ENCODE peak calls at places on chromosomes 11 and 22, in nine cellular contexts. R is colonic mucosa, K is mucosa of descending colon, Q is GM06990, O is coronary artery, P is DND-41, W is choroid plexus epithelial cell, S is AG09309, A is fibroblast of pulmonary artery. V is an unnamed sample.

GRCh38 chr11:107916671-107917241 is 11.5 kb upstream of the RAB39A start:
- DNase-seq in R (peak), K (no peak), Q (no peak), O (no peak), P (peak), W (peak), S (no peak), A (peak), V (peak)

GRCh38 chr22:50283821-50284220 is 13.6 kb upstream of the MAPK11 start:
- DNase-seq in R (no peak), K (no peak), Q (no peak), O (no peak), P (no peak), W (no peak), S (no peak), A (no peak), V (no peak)

GRCh38 chr11:44014968-44015623 is 32.7 kb upstream of the ACCSL start:
- DNase-seq in R (no peak), K (no peak), Q (no peak), O (peak), P (no peak), W (peak), S (no peak), A (peak), V (peak)

GRCh38 chr11:95074806-95075563 is 8.3 kb downstream of the SRSF8 start:
- DNase-seq in R (peak), K (peak), Q (no peak), O (no peak), P (no peak), W (peak), S (no peak), A (peak), V (no peak)

GRCh38 chr22:46052801-46053562 is 76.0 kb upstream of the WNT7B start:
- DNase-seq in R (peak), K (peak), Q (no peak), O (peak), P (peak), W (peak), S (no peak), A (peak), V (peak)

GRCh38 chr22:42717197-42717967 is 3.3 kb downstream of the A4GALT start:
- DNase-seq in R (no peak), K (no peak), Q (no peak), O (no peak), P (peak), W (no peak), S (no peak), A (no peak), V (peak)

GRCh38 chr11:127395034-127395433 is 394.5 kb upstream of the KIRREL3 start:
- DNase-seq in R (no peak), K (no peak), Q (no peak), O (no peak), P (no peak), W (no peak), S (no peak), A (no peak), V (no peak)

GRCh38 chr11:93054881-93055280 is 85.4 kb downstream of the MTNR1B start:
- DNase-seq in R (no peak), K (no peak), Q (peak), O (no peak), P (no peak), W (peak), S (peak), A (peak), V (peak)

GRCh38 chr11:33721291-33721840 is 14.9 kb downstream of the CD59 start:
- DNase-seq in R (no peak), K (no peak), Q (no peak), O (no peak), P (no peak), W (no peak), S (no peak), A (peak), V (no peak)

GRCh38 chr11:117969160-117969991 is 16.8 kb upstream of the IL10RA start:
- DNase-seq in R (no peak), K (no peak), Q (no peak), O (no peak), P (peak), W (no peak), S (no peak), A (no peak), V (no peak)

GRCh38 chr22:47168900-47169800 is 406.7 kb downstream of the TBC1D22A start:
- DNase-seq in R (no peak), K (peak), Q (peak), O (peak), P (no peak), W (peak), S (no peak), A (peak), V (peak)

GRCh38 chr22:50481440-50482106 is at the start of gene ADM2:
- DNase-seq in R (peak), K (peak), Q (no peak), O (no peak), P (no peak), W (no peak), S (no peak), A (no peak), V (peak)

GRCh38 chr22:26367402-26368245 is 61.4 kb upstream of the ASPHD2 start:
- DNase-seq in R (peak), K (no peak), Q (peak), O (no peak), P (peak), W (peak), S (no peak), A (peak), V (peak)

GRCh38 chr11:7251836-7252682 is at the start of gene SYT9:
- DNase-seq in R (peak), K (peak), Q (peak), O (peak), P (no peak), W (peak), S (no peak), A (peak), V (peak)

GRCh38 chr22:26429458-26430238 is 588 bp downstream of the ASPHD2 start:
- DNase-seq in R (no peak), K (peak), Q (no peak), O (no peak), P (no peak), W (no peak), S (no peak), A (no peak), V (no peak)

GRCh38 chr11:122910775-122911174 is 28.2 kb downstream of the JHY start:
- DNase-seq in R (no peak), K (no peak), Q (no peak), O (no peak), P (no peak), W (peak), S (peak), A (peak), V (peak)

GRCh38 chr11:57377098-57377497 is 3.9 kb downstream of the PRG3 start:
- DNase-seq in R (no peak), K (no peak), Q (no peak), O (no peak), P (no peak), W (no peak), S (no peak), A (no peak), V (no peak)

GRCh38 chr11:73446766-73447165 is 70.6 kb downstream of the RELT start:
- DNase-seq in R (no peak), K (no peak), Q (no peak), O (no peak), P (no peak), W (no peak), S (no peak), A (no peak), V (no peak)

GRCh38 chr22:22042009-22042408 is 59.4 kb upstream of the TOP3B start:
- DNase-seq in R (no peak), K (no peak), Q (no peak), O (no peak), P (no peak), W (no peak), S (no peak), A (no peak), V (no peak)

GRCh38 chr11:111520565-111520964 is 6.0 kb downstream of the HOATZ start:
- DNase-seq in R (no peak), K (no peak), Q (no peak), O (no peak), P (no peak), W (peak), S (peak), A (peak), V (peak)

GRCh38 chr11:2580061-2580421 is 119.8 kb downstream of the KCNQ1OT1 start:
- DNase-seq in R (no peak), K (no peak), Q (no peak), O (no peak), P (no peak), W (no peak), S (no peak), A (no peak), V (no peak)

GRCh38 chr11:35554491-35555237 is 29.2 kb upstream of the PAMR1 start:
- DNase-seq in R (no peak), K (no peak), Q (no peak), O (no peak), P (no peak), W (peak), S (no peak), A (peak), V (peak)

GRCh38 chr11:84437129-84438123 is 1151.3 kb upstream of the CCDC90B start:
- DNase-seq in R (peak), K (no peak), Q (peak), O (no peak), P (no peak), W (no peak), S (no peak), A (no peak), V (peak)

GRCh38 chr11:416757-417621 is 2.2 kb upstream of the SIGIRR start:
- DNase-seq in R (peak), K (peak), Q (no peak), O (no peak), P (peak), W (no peak), S (no peak), A (peak), V (no peak)

GRCh38 chr11:33461726-33462125 is 204.5 kb downstream of the HIPK3 start:
- DNase-seq in R (no peak), K (no peak), Q (no peak), O (no peak), P (no peak), W (no peak), S (no peak), A (no peak), V (no peak)

GRCh38 chr11:128407962-128408361 is 179.4 kb downstream of the ETS1 start:
- DNase-seq in R (no peak), K (no peak), Q (no peak), O (no peak), P (no peak), W (peak), S (peak), A (peak), V (peak)

GRCh38 chr11:78351193-78351592 is 66.4 kb downstream of the GAB2 start:
- DNase-seq in R (no peak), K (no peak), Q (no peak), O (no peak), P (peak), W (no peak), S (no peak), A (no peak), V (no peak)

GRCh38 chr11:31827458-31828206 is 16.5 kb upstream of the PAX6 start:
- DNase-seq in R (no peak), K (no peak), Q (no peak), O (no peak), P (no peak), W (peak), S (no peak), A (no peak), V (no peak)

GRCh38 chr11:63847363-63847762 is 8.5 kb downstream of the MARK2 start:
- DNase-seq in R (peak), K (no peak), Q (no peak), O (no peak), P (no peak), W (no peak), S (no peak), A (no peak), V (no peak)

GRCh38 chr11:34972892-34973291 is 56.5 kb downstream of the PDHX start:
- DNase-seq in R (no peak), K (no peak), Q (no peak), O (no peak), P (no peak), W (peak), S (peak), A (peak), V (peak)

GRCh38 chr11:113488931-113489351 is 13.7 kb upstream of the DRD2 start:
- DNase-seq in R (no peak), K (no peak), Q (no peak), O (no peak), P (no peak), W (no peak), S (no peak), A (no peak), V (no peak)

GRCh38 chr11:86888978-86889341 is 66.2 kb downstream of the FZD4 start:
- DNase-seq in R (no peak), K (no peak), Q (no peak), O (no peak), P (no peak), W (no peak), S (no peak), A (no peak), V (no peak)

GRCh38 chr11:60378359-60378758 is at the start of gene MS4A7:
- DNase-seq in R (no peak), K (peak), Q (peak), O (no peak), P (peak), W (no peak), S (no peak), A (no peak), V (no peak)

GRCh38 chr22:43127166-43127908 is 15.9 kb downstream of the MCAT start:
- DNase-seq in R (peak), K (peak), Q (no peak), O (no peak), P (no peak), W (no peak), S (no peak), A (no peak), V (no peak)

GRCh38 chr11:3775761-3776406 is 21.5 kb downstream of the NUP98 start:
- DNase-seq in R (no peak), K (no peak), Q (no peak), O (no peak), P (no peak), W (no peak), S (no peak), A (peak), V (peak)

DNA sequence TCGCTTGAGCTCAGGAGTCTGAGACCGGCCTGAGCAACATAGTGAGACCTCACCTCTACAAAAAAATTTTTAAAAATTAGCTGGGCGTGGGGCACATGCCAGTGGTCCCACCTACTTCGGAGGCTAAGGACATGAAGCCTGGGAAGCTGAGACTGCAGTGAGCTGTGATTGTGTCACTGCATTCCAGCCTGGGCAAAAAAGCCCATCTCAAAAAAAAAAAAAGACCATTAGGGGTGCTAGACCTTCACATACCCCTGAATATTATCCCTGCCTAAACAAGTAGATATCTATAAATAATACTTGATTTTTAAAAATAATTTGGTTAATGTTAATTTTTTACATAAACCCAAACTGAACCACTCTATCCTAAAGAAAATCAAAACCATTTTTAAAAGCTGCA is 24.2 kb downstream of the NUP98 start:
- DNase-seq in R (no peak), K (no peak), Q (no peak), O (no peak), P (no peak), W (no peak), S (no peak), A (no peak), V (no peak)
- TF ChIP-seq CTCF in R (no peak), K (no peak), Q (no peak), O (no peak), P (no peak), W (no peak), S (no peak), A (no peak), V (no peak)

GRCh38 chr11:85774256-85775097 is 36.5 kb downstream of the SYTL2 start:
- DNase-seq in R (no peak), K (no peak), Q (no peak), O (no peak), P (no peak), W (no peak), S (no peak), A (no peak), V (no peak)
- H3K4me3 ChIP-seq in R (no peak), K (no peak), Q (no peak), O (no peak), P (no peak), W (no peak), S (no peak), A (no peak), V (no peak)

DNA sequence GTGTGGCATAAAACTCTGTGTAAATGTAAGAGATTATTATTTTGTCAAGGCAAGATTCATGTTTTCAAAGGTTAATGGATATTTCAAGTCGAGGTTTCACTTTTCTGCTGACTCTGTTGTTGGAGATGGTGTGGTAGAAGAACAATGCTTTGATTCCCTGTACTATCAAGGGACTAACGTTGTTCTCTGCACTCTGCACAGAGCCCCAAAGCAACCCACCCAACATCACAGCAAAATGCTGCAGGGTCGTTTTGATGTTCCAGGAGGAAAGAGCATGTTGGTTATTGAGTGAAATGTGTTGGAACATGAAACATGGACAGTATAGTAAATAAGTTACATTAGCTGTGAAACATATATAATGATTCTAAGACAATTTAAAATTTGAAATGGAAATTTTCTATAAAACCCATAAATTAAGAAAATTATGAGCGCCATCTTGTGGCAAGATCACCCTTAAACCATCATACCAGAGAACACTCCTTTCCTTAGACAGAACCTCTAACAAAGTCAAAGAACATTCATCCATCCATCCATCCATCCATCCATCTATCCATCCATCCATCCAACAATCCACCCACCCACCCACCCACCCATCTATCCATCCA is 164.4 kb upstream of the ZBED5 start:
- DNase-seq in R (peak), K (no peak), Q (no peak), O (no peak), P (no peak), W (peak), S (no peak), A (peak), V (peak)
- TF ChIP-seq CTCF in R (peak), K (no peak), Q (peak), O (peak), P (peak), W (peak), S (peak), A (peak), V (peak)

GRCh38 chr11:75208444-75208843 is 32.1 kb upstream of the TPBGL start:
- DNase-seq in R (no peak), K (no peak), Q (no peak), O (no peak), P (no peak), W (no peak), S (no peak), A (no peak), V (no peak)

GRCh38 chr11:75214843-75215242 is 25.7 kb upstream of the TPBGL start:
- DNase-seq in R (no peak), K (no peak), Q (no peak), O (no peak), P (no peak), W (no peak), S (no peak), A (no peak), V (no peak)

GRCh38 chr11:75212463-75212862 is 28.1 kb upstream of the TPBGL start:
- DNase-seq in R (no peak), K (no peak), Q (no peak), O (no peak), P (no peak), W (no peak), S (no peak), A (no peak), V (no peak)

GRCh38 chr11:75219869-75220268 is 20.7 kb upstream of the TPBGL start:
- DNase-seq in R (no peak), K (no peak), Q (no peak), O (no peak), P (no peak), W (no peak), S (no peak), A (no peak), V (no peak)

DNA sequence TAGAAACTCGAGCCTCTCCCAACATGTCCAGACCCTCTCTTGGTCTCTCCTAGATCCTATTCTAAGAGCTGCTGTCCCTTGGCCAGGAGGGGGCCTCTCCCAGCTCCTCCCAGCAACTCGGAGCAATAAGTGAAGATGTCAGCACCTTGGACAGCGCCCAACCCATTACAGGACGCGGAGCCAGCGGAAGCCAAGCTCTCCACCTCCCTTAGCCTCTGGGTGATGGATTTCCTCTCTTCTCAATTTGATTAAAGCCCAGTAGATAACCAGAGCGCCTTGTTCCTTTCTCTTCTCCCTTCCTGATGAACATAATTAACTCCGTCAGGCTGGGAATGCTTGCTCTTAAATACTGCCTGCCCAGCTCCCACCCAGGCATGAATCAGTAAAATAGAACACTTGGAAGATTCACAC is 26.2 kb upstream of the TPBGL start:
- DNase-seq in R (peak), K (no peak), Q (peak), O (no peak), P (peak), W (peak), S (peak), A (peak), V (peak)
- H3K4me3 ChIP-seq in R (no peak), K (no peak), Q (no peak), O (no peak), P (no peak), W (no peak), S (no peak), A (no peak), V (no peak)